ENCODE peak calls at places on chromosomes 13 and 19, in nine cellular contexts. One of them, this sample, is unnamed.

GRCh38 chr19:18807861-18808331 is 16.8 kb upstream of the COMP start:
- DNase-seq in NCI-H1105: no peak
- DNase-seq in immature natural killer cell: no peak
- DNase-seq in Ammon's horn: no peak
- DNase-seq in cardiac muscle cell: no peak
- DNase-seq in GM03348: peak; percentile 55
- DNase-seq in T follicular helper cell: no peak
- DNase-seq in NB4: no peak
- DNase-seq in stimulated activated naive B cell treated with anti-CD40 and anti-IgM and Interleukin-4, amounts not matched to agents 10 μg/mL and 1 μg/mL and 100 μg/mL, for 72 hours: no peak
- DNase-seq in this sample: peak; percentile 60

GRCh38 chr13:101979825-101980224 is 422.0 kb downstream of the FGF14 start:
- DNase-seq in cardiac muscle cell: no peak
- DNase-seq in NB4: no peak
- DNase-seq in stimulated activated naive B cell treated with anti-CD40 and anti-IgM and Interleukin-4, amounts not matched to agents 10 μg/mL and 1 μg/mL and 100 μg/mL, for 72 hours: no peak
- DNase-seq in Ammon's horn: no peak
- DNase-seq in immature natural killer cell: no peak
- DNase-seq in T follicular helper cell: no peak
- DNase-seq in GM03348: no peak
- DNase-seq in NCI-H1105: peak; percentile 64
- DNase-seq in this sample: no peak

GRCh38 chr19:14821958-14822357 is 13.0 kb downstream of the OR7A5 start:
- DNase-seq in cardiac muscle cell: no peak
- DNase-seq in GM03348: no peak
- DNase-seq in NB4: peak; percentile 69
- DNase-seq in T follicular helper cell: no peak
- DNase-seq in Ammon's horn: no peak
- DNase-seq in NCI-H1105: no peak
- DNase-seq in stimulated activated naive B cell treated with anti-CD40 and anti-IgM and Interleukin-4, amounts not matched to agents 10 μg/mL and 1 μg/mL and 100 μg/mL, for 72 hours: no peak
- DNase-seq in immature natural killer cell: no peak
- DNase-seq in this sample: no peak

GRCh38 chr19:48444933-48445194 is 919 bp upstream of the GRWD1 start:
- DNase-seq in cardiac muscle cell: no peak
- DNase-seq in NB4: no peak
- DNase-seq in NCI-H1105: no peak
- DNase-seq in T follicular helper cell: no peak
- DNase-seq in stimulated activated naive B cell treated with anti-CD40 and anti-IgM and Interleukin-4, amounts not matched to agents 10 μg/mL and 1 μg/mL and 100 μg/mL, for 72 hours: no peak
- DNase-seq in immature natural killer cell: no peak
- DNase-seq in Ammon's horn: no peak
- DNase-seq in GM03348: no peak
- DNase-seq in this sample: no peak

GRCh38 chr19:35135389-35135909 is 590 bp upstream of the LGI4 start:
- DNase-seq in T follicular helper cell: peak; percentile 32
- DNase-seq in cardiac muscle cell: peak; percentile 92
- DNase-seq in immature natural killer cell: peak; percentile 62
- DNase-seq in Ammon's horn: peak; percentile 91
- DNase-seq in stimulated activated naive B cell treated with anti-CD40 and anti-IgM and Interleukin-4, amounts not matched to agents 10 μg/mL and 1 μg/mL and 100 μg/mL, for 72 hours: peak; percentile 69
- DNase-seq in NB4: peak; percentile 60
- DNase-seq in NCI-H1105: peak; percentile 25
- DNase-seq in GM03348: peak; percentile 91
- DNase-seq in this sample: peak; percentile 84

GRCh38 chr13:37068962-37069361 is 9.5 kb upstream of the SUPT20H start:
- DNase-seq in NB4: peak; percentile 28
- DNase-seq in NCI-H1105: no peak
- DNase-seq in T follicular helper cell: no peak
- DNase-seq in Ammon's horn: no peak
- DNase-seq in cardiac muscle cell: no peak
- DNase-seq in immature natural killer cell: no peak
- DNase-seq in GM03348: peak; percentile 20
- DNase-seq in stimulated activated naive B cell treated with anti-CD40 and anti-IgM and Interleukin-4, amounts not matched to agents 10 μg/mL and 1 μg/mL and 100 μg/mL, for 72 hours: no peak
- DNase-seq in this sample: no peak

GRCh38 chr19:14119644-14120496 is 2.3 kb upstream of the PRKACA start:
- DNase-seq in cardiac muscle cell: no peak
- DNase-seq in immature natural killer cell: no peak
- DNase-seq in Ammon's horn: no peak
- DNase-seq in stimulated activated naive B cell treated with anti-CD40 and anti-IgM and Interleukin-4, amounts not matched to agents 10 μg/mL and 1 μg/mL and 100 μg/mL, for 72 hours: no peak
- DNase-seq in T follicular helper cell: no peak
- DNase-seq in GM03348: no peak
- DNase-seq in NB4: no peak
- DNase-seq in NCI-H1105: no peak
- DNase-seq in this sample: no peak

GRCh38 chr13:112184851-112185371 is 118.0 kb downstream of the SOX1 start:
- DNase-seq in NB4: no peak
- DNase-seq in NCI-H1105: no peak
- DNase-seq in immature natural killer cell: no peak
- DNase-seq in GM03348: no peak
- DNase-seq in stimulated activated naive B cell treated with anti-CD40 and anti-IgM and Interleukin-4, amounts not matched to agents 10 μg/mL and 1 μg/mL and 100 μg/mL, for 72 hours: no peak
- DNase-seq in cardiac muscle cell: no peak
- DNase-seq in Ammon's horn: no peak
- DNase-seq in T follicular helper cell: no peak
- DNase-seq in this sample: no peak

GRCh38 chr13:44380404-44381165 is 7.0 kb downstream of the SERP2 start:
- DNase-seq in NB4: no peak
- DNase-seq in immature natural killer cell: no peak
- DNase-seq in GM03348: peak; percentile 39
- DNase-seq in Ammon's horn: no peak
- DNase-seq in stimulated activated naive B cell treated with anti-CD40 and anti-IgM and Interleukin-4, amounts not matched to agents 10 μg/mL and 1 μg/mL and 100 μg/mL, for 72 hours: no peak
- DNase-seq in NCI-H1105: no peak
- DNase-seq in cardiac muscle cell: no peak
- DNase-seq in T follicular helper cell: no peak
- DNase-seq in this sample: no peak

GRCh38 chr19:54952591-54953344 is 5.4 kb upstream of the NLRP7 start:
- DNase-seq in NB4: peak; percentile 84
- DNase-seq in cardiac muscle cell: no peak
- DNase-seq in NCI-H1105: no peak
- DNase-seq in GM03348: no peak
- DNase-seq in T follicular helper cell: no peak
- DNase-seq in Ammon's horn: peak; percentile 82
- DNase-seq in stimulated activated naive B cell treated with anti-CD40 and anti-IgM and Interleukin-4, amounts not matched to agents 10 μg/mL and 1 μg/mL and 100 μg/mL, for 72 hours: no peak
- DNase-seq in immature natural killer cell: no peak
- DNase-seq in this sample: peak; percentile 26

GRCh38 chr19:48627211-48627864 is 8.0 kb downstream of the SPHK2 start:
- DNase-seq in stimulated activated naive B cell treated with anti-CD40 and anti-IgM and Interleukin-4, amounts not matched to agents 10 μg/mL and 1 μg/mL and 100 μg/mL, for 72 hours: no peak
- DNase-seq in immature natural killer cell: peak; percentile 56
- DNase-seq in cardiac muscle cell: no peak
- DNase-seq in GM03348: no peak
- DNase-seq in NCI-H1105: no peak
- DNase-seq in T follicular helper cell: no peak
- DNase-seq in Ammon's horn: no peak
- DNase-seq in NB4: peak; percentile 57
- DNase-seq in this sample: no peak

GRCh38 chr19:11832253-11832912 is 16.1 kb upstream of the ZNF439 start:
- DNase-seq in immature natural killer cell: no peak
- DNase-seq in GM03348: no peak
- DNase-seq in Ammon's horn: no peak
- DNase-seq in NCI-H1105: no peak
- DNase-seq in stimulated activated naive B cell treated with anti-CD40 and anti-IgM and Interleukin-4, amounts not matched to agents 10 μg/mL and 1 μg/mL and 100 μg/mL, for 72 hours: no peak
- DNase-seq in T follicular helper cell: no peak
- DNase-seq in NB4: no peak
- DNase-seq in cardiac muscle cell: no peak
- DNase-seq in this sample: no peak

GRCh38 chr19:46845959-46846459 is 4.6 kb downstream of the AP2S1 start:
- DNase-seq in stimulated activated naive B cell treated with anti-CD40 and anti-IgM and Interleukin-4, amounts not matched to agents 10 μg/mL and 1 μg/mL and 100 μg/mL, for 72 hours: no peak
- DNase-seq in T follicular helper cell: no peak
- DNase-seq in immature natural killer cell: no peak
- DNase-seq in NB4: no peak
- DNase-seq in GM03348: no peak
- DNase-seq in NCI-H1105: no peak
- DNase-seq in cardiac muscle cell: no peak
- DNase-seq in Ammon's horn: no peak
- DNase-seq in this sample: no peak

GRCh38 chr13:113658836-113659235 is 838 bp upstream of the ATP4B start:
- DNase-seq in cardiac muscle cell: no peak
- DNase-seq in T follicular helper cell: no peak
- DNase-seq in Ammon's horn: no peak
- DNase-seq in GM03348: no peak
- DNase-seq in NCI-H1105: no peak
- DNase-seq in immature natural killer cell: no peak
- DNase-seq in NB4: no peak
- DNase-seq in stimulated activated naive B cell treated with anti-CD40 and anti-IgM and Interleukin-4, amounts not matched to agents 10 μg/mL and 1 μg/mL and 100 μg/mL, for 72 hours: no peak
- DNase-seq in this sample: no peak

GRCh38 chr19:29539131-29539530 is 13.3 kb downstream of the VSTM2B start:
- DNase-seq in immature natural killer cell: no peak
- DNase-seq in cardiac muscle cell: no peak
- DNase-seq in GM03348: no peak
- DNase-seq in stimulated activated naive B cell treated with anti-CD40 and anti-IgM and Interleukin-4, amounts not matched to agents 10 μg/mL and 1 μg/mL and 100 μg/mL, for 72 hours: no peak
- DNase-seq in T follicular helper cell: no peak
- DNase-seq in Ammon's horn: no peak
- DNase-seq in NB4: no peak
- DNase-seq in NCI-H1105: no peak
- DNase-seq in this sample: no peak

GRCh38 chr13:112428704-112429103 is 52.5 kb downstream of the SPACA7 start:
- DNase-seq in Ammon's horn: no peak
- DNase-seq in GM03348: no peak
- DNase-seq in T follicular helper cell: no peak
- DNase-seq in NCI-H1105: no peak
- DNase-seq in immature natural killer cell: no peak
- DNase-seq in cardiac muscle cell: no peak
- DNase-seq in stimulated activated naive B cell treated with anti-CD40 and anti-IgM and Interleukin-4, amounts not matched to agents 10 μg/mL and 1 μg/mL and 100 μg/mL, for 72 hours: no peak
- DNase-seq in NB4: no peak
- DNase-seq in this sample: no peak

GRCh38 chr19:19540707-19541515 is 2.8 kb downstream of the CILP2 start:
- DNase-seq in Ammon's horn: no peak
- DNase-seq in GM03348: peak; percentile 80
- DNase-seq in stimulated activated naive B cell treated with anti-CD40 and anti-IgM and Interleukin-4, amounts not matched to agents 10 μg/mL and 1 μg/mL and 100 μg/mL, for 72 hours: peak; percentile 58
- DNase-seq in NB4: peak; percentile 71
- DNase-seq in cardiac muscle cell: peak; percentile 52
- DNase-seq in T follicular helper cell: peak; percentile 72
- DNase-seq in NCI-H1105: no peak
- DNase-seq in immature natural killer cell: peak; percentile 54
- DNase-seq in this sample: peak; percentile 63

GRCh38 chr19:33098023-33098652 is 17.2 kb downstream of the GPATCH1 start:
- DNase-seq in Ammon's horn: no peak
- DNase-seq in cardiac muscle cell: no peak
- DNase-seq in T follicular helper cell: no peak
- DNase-seq in GM03348: no peak
- DNase-seq in stimulated activated naive B cell treated with anti-CD40 and anti-IgM and Interleukin-4, amounts not matched to agents 10 μg/mL and 1 μg/mL and 100 μg/mL, for 72 hours: no peak
- DNase-seq in NCI-H1105: no peak
- DNase-seq in immature natural killer cell: no peak
- DNase-seq in NB4: no peak
- DNase-seq in this sample: no peak

GRCh38 chr13:82800391-82800790 is 1081.9 kb downstream of the SLITRK1 start:
- DNase-seq in cardiac muscle cell: no peak
- DNase-seq in NCI-H1105: no peak
- DNase-seq in immature natural killer cell: no peak
- DNase-seq in Ammon's horn: no peak
- DNase-seq in NB4: no peak
- DNase-seq in GM03348: peak; percentile 28
- DNase-seq in stimulated activated naive B cell treated with anti-CD40 and anti-IgM and Interleukin-4, amounts not matched to agents 10 μg/mL and 1 μg/mL and 100 μg/mL, for 72 hours: no peak
- DNase-seq in T follicular helper cell: no peak
- DNase-seq in this sample: no peak

GRCh38 chr19:19539738-19540703 is 2.0 kb downstream of the CILP2 start:
- DNase-seq in Ammon's horn: no peak
- DNase-seq in T follicular helper cell: peak; percentile 57
- DNase-seq in GM03348: peak; percentile 85
- DNase-seq in cardiac muscle cell: no peak
- DNase-seq in immature natural killer cell: peak; percentile 47
- DNase-seq in NB4: no peak
- DNase-seq in stimulated activated naive B cell treated with anti-CD40 and anti-IgM and Interleukin-4, amounts not matched to agents 10 μg/mL and 1 μg/mL and 100 μg/mL, for 72 hours: peak; percentile 41
- DNase-seq in NCI-H1105: no peak
- DNase-seq in this sample: peak; percentile 76

GRCh38 chr19:38452430-38453366 is 19.2 kb downstream of the RYR1 start:
- DNase-seq in NCI-H1105: no peak
- DNase-seq in GM03348: no peak
- DNase-seq in immature natural killer cell: no peak
- DNase-seq in T follicular helper cell: no peak
- DNase-seq in stimulated activated naive B cell treated with anti-CD40 and anti-IgM and Interleukin-4, amounts not matched to agents 10 μg/mL and 1 μg/mL and 100 μg/mL, for 72 hours: no peak
- DNase-seq in cardiac muscle cell: peak; percentile 3
- DNase-seq in Ammon's horn: no peak
- DNase-seq in NB4: peak; percentile 31
- DNase-seq in this sample: no peak

GRCh38 chr19:48881741-48882657 is 9.8 kb downstream of the PPP1R15A start:
- DNase-seq in Ammon's horn: peak; percentile 49
- DNase-seq in GM03348: no peak
- DNase-seq in NB4: peak; percentile 50
- DNase-seq in T follicular helper cell: no peak
- DNase-seq in cardiac muscle cell: peak; percentile 36
- DNase-seq in stimulated activated naive B cell treated with anti-CD40 and anti-IgM and Interleukin-4, amounts not matched to agents 10 μg/mL and 1 μg/mL and 100 μg/mL, for 72 hours: no peak
- DNase-seq in immature natural killer cell: no peak
- DNase-seq in NCI-H1105: no peak
- DNase-seq in this sample: no peak

GRCh38 chr19:50817941-50818858 is 5.4 kb downstream of the KLK1 start:
- DNase-seq in Ammon's horn: no peak
- DNase-seq in NB4: peak; percentile 67
- DNase-seq in T follicular helper cell: no peak
- DNase-seq in NCI-H1105: peak; percentile 73
- DNase-seq in GM03348: peak; percentile 60
- DNase-seq in immature natural killer cell: peak; percentile 28
- DNase-seq in cardiac muscle cell: peak; percentile 81
- DNase-seq in stimulated activated naive B cell treated with anti-CD40 and anti-IgM and Interleukin-4, amounts not matched to agents 10 μg/mL and 1 μg/mL and 100 μg/mL, for 72 hours: peak; percentile 66
- DNase-seq in this sample: peak; percentile 66

GRCh38 chr19:40403262-40403984 is 9.8 kb downstream of the PRX start:
- DNase-seq in T follicular helper cell: peak; percentile 66
- DNase-seq in GM03348: peak; percentile 97
- DNase-seq in cardiac muscle cell: peak; percentile 93
- DNase-seq in stimulated activated naive B cell treated with anti-CD40 and anti-IgM and Interleukin-4, amounts not matched to agents 10 μg/mL and 1 μg/mL and 100 μg/mL, for 72 hours: peak; percentile 80
- DNase-seq in NCI-H1105: peak; percentile 30
- DNase-seq in immature natural killer cell: peak; percentile 83
- DNase-seq in NB4: peak; percentile 87
- DNase-seq in Ammon's horn: peak; percentile 52
- DNase-seq in this sample: peak; percentile 93

GRCh38 chr19:33040994-33041827 is 23.5 kb downstream of the RHPN2 start:
- DNase-seq in immature natural killer cell: no peak
- DNase-seq in NCI-H1105: no peak
- DNase-seq in cardiac muscle cell: no peak
- DNase-seq in GM03348: no peak
- DNase-seq in Ammon's horn: peak; percentile 52
- DNase-seq in T follicular helper cell: no peak
- DNase-seq in NB4: no peak
- DNase-seq in stimulated activated naive B cell treated with anti-CD40 and anti-IgM and Interleukin-4, amounts not matched to agents 10 μg/mL and 1 μg/mL and 100 μg/mL, for 72 hours: no peak
- DNase-seq in this sample: no peak

This sample was measured in left cardiac atrium.